ENCODE peak calls at places on chromosomes 11 and 22, in eight cellular contexts. D is ovary, N is AG04450, Z is Peyer's patch, V is astrocyte of the spinal cord, P is psoas muscle, J is nephron progenitor cell, O is coronary artery. T is an unnamed sample.

GRCh38 chr11:107741044-107741823 is 29.4 kb upstream of the SLN start:
- DNase-seq in D (no peak), N (peak), Z (peak), V (peak), P (no peak), J (no peak), O (no peak), T (no peak)

GRCh38 chr11:60767388-60767811 is 10.7 kb downstream of the MS4A15 start:
- DNase-seq in D (no peak), N (no peak), Z (no peak), V (no peak), P (no peak), J (peak), O (no peak), T (no peak)

GRCh38 chr11:623999-624704 is 603 bp downstream of the CDHR5 start:
- DNase-seq in D (peak), N (no peak), Z (peak), V (no peak), P (no peak), J (no peak), O (peak), T (no peak)

GRCh38 chr11:35944503-35945136 is 758 bp downstream of the LDLRAD3 start:
- DNase-seq in D (peak), N (no peak), Z (no peak), V (no peak), P (peak), J (peak), O (peak), T (no peak)

GRCh38 chr11:44999068-44999467 is 48.4 kb upstream of the TP53I11 start:
- DNase-seq in D (no peak), N (no peak), Z (no peak), V (no peak), P (no peak), J (no peak), O (no peak), T (no peak)

GRCh38 chr11:108122166-108122628 is 830 bp downstream of the ACAT1 start:
- DNase-seq in D (no peak), N (no peak), Z (no peak), V (peak), P (no peak), J (no peak), O (no peak), T (no peak)

GRCh38 chr22:41917906-41918791 is 3.3 kb upstream of the SHISA8 start:
- DNase-seq in D (no peak), N (no peak), Z (peak), V (peak), P (peak), J (no peak), O (no peak), T (peak)

GRCh38 chr11:102664001-102664752 is 39.0 kb upstream of the MMP20 start:
- DNase-seq in D (no peak), N (no peak), Z (no peak), V (no peak), P (no peak), J (no peak), O (no peak), T (no peak)

GRCh38 chr22:30241576-30242371 is 4.8 kb downstream of the LIF start:
- DNase-seq in D (no peak), N (no peak), Z (no peak), V (no peak), P (no peak), J (no peak), O (no peak), T (no peak)

GRCh38 chr11:86135319-86135714 is 66.4 kb upstream of the PICALM start:
- DNase-seq in D (no peak), N (no peak), Z (no peak), V (no peak), P (no peak), J (no peak), O (no peak), T (no peak)

GRCh38 chr11:75072582-75072981 is 24.1 kb downstream of the OR2AT4 start:
- DNase-seq in D (no peak), N (no peak), Z (no peak), V (no peak), P (no peak), J (no peak), O (no peak), T (no peak)

GRCh38 chr11:17471501-17471900 is 5.1 kb downstream of the ABCC8 start:
- DNase-seq in D (no peak), N (no peak), Z (no peak), V (no peak), P (peak), J (no peak), O (no peak), T (no peak)

GRCh38 chr22:50486561-50487289 is at the start of gene MIOX:
- DNase-seq in D (no peak), N (no peak), Z (no peak), V (no peak), P (no peak), J (no peak), O (no peak), T (no peak)

GRCh38 chr11:2928605-2929510 is at the start of gene PHLDA2:
- DNase-seq in D (no peak), N (peak), Z (peak), V (peak), P (peak), J (peak), O (no peak), T (no peak)

GRCh38 chr11:104663190-104664140 is 234.8 kb downstream of the CASP12 start:
- DNase-seq in D (no peak), N (no peak), Z (no peak), V (peak), P (no peak), J (no peak), O (no peak), T (no peak)

GRCh38 chr11:86592047-86592564 is 80.3 kb downstream of the ME3 start:
- DNase-seq in D (no peak), N (no peak), Z (no peak), V (peak), P (no peak), J (no peak), O (no peak), T (no peak)

GRCh38 chr11:111378185-111378772 is 796 bp downstream of the POU2AF1 start:
- DNase-seq in D (no peak), N (no peak), Z (no peak), V (no peak), P (no peak), J (no peak), O (no peak), T (no peak)

GRCh38 chr22:44680058-44680457 is 21.9 kb upstream of the PRR5 start:
- DNase-seq in D (no peak), N (no peak), Z (no peak), V (no peak), P (no peak), J (no peak), O (no peak), T (no peak)

GRCh38 chr11:33713162-33713913 is 12.7 kb upstream of the C11orf91 start:
- DNase-seq in D (no peak), N (no peak), Z (no peak), V (no peak), P (no peak), J (no peak), O (no peak), T (no peak)

GRCh38 chr22:29716814-29717213 is 3.0 kb upstream of the CABP7 start:
- DNase-seq in D (peak), N (peak), Z (peak), V (peak), P (peak), J (peak), O (no peak), T (peak)

GRCh38 chr22:45208993-45209838 is 31.5 kb downstream of the KIAA0930 start:
- DNase-seq in D (no peak), N (peak), Z (no peak), V (peak), P (no peak), J (peak), O (no peak), T (peak)

GRCh38 chr22:44210721-44211120 is 30.0 kb downstream of the PARVG start:
- DNase-seq in D (no peak), N (peak), Z (no peak), V (peak), P (no peak), J (no peak), O (peak), T (peak)

GRCh38 chr11:77823775-77824174 is 2.8 kb downstream of the AAMDC start:
- DNase-seq in D (no peak), N (no peak), Z (no peak), V (peak), P (no peak), J (no peak), O (no peak), T (no peak)

GRCh38 chr22:50730941-50731661 is 6.9 kb upstream of the ACR start:
- DNase-seq in D (no peak), N (no peak), Z (peak), V (no peak), P (no peak), J (no peak), O (no peak), T (no peak)

GRCh38 chr22:45435544-45436139 is 22.1 kb downstream of the RIBC2 start:
- DNase-seq in D (peak), N (peak), Z (peak), V (peak), P (peak), J (peak), O (peak), T (peak)

GRCh38 chr22:21450320-21450831 is 16.8 kb upstream of the TMEM191C start:
- DNase-seq in D (peak), N (no peak), Z (peak), V (no peak), P (peak), J (peak), O (no peak), T (peak)

GRCh38 chr11:118918686-118919280 is 6.9 kb downstream of the BCL9L start:
- DNase-seq in D (peak), N (no peak), Z (peak), V (peak), P (no peak), J (no peak), O (no peak), T (no peak)

GRCh38 chr11:118917488-118918127 is 8.1 kb downstream of the BCL9L start:
- DNase-seq in D (peak), N (no peak), Z (peak), V (peak), P (peak), J (no peak), O (peak), T (no peak)

GRCh38 chr11:118916842-118917388 is 8.8 kb downstream of the BCL9L start:
- DNase-seq in D (peak), N (no peak), Z (peak), V (peak), P (peak), J (peak), O (peak), T (no peak)

GRCh38 chr11:118915941-118916841 is 9.5 kb downstream of the BCL9L start:
- DNase-seq in D (peak), N (no peak), Z (no peak), V (no peak), P (peak), J (no peak), O (no peak), T (no peak)

GRCh38 chr11:118918128-118918685 is 7.5 kb downstream of the BCL9L start:
- DNase-seq in D (peak), N (no peak), Z (peak), V (peak), P (peak), J (peak), O (peak), T (peak)
- TF ChIP-seq CTCF in D (peak), N (no peak), Z (peak), V (no peak), P (no peak), J (no peak), O (no peak), T (no peak)

GRCh38 chr11:58788355-58789023 is 56.0 kb downstream of the GLYATL2 start:
- DNase-seq in D (peak), N (no peak), Z (peak), V (peak), P (no peak), J (peak), O (no peak), T (no peak)

GRCh38 chr11:58786693-58787092 is 55.0 kb upstream of the GLYAT start:
- DNase-seq in D (no peak), N (no peak), Z (no peak), V (no peak), P (no peak), J (no peak), O (no peak), T (no peak)

GRCh38 chr11:58782066-58782465 is 50.3 kb upstream of the GLYAT start:
- DNase-seq in D (no peak), N (no peak), Z (no peak), V (no peak), P (no peak), J (no peak), O (no peak), T (no peak)

GRCh38 chr11:58787903-58788302 is 56.2 kb upstream of the GLYAT start:
- DNase-seq in D (no peak), N (no peak), Z (no peak), V (no peak), P (no peak), J (no peak), O (no peak), T (no peak)

DNA sequence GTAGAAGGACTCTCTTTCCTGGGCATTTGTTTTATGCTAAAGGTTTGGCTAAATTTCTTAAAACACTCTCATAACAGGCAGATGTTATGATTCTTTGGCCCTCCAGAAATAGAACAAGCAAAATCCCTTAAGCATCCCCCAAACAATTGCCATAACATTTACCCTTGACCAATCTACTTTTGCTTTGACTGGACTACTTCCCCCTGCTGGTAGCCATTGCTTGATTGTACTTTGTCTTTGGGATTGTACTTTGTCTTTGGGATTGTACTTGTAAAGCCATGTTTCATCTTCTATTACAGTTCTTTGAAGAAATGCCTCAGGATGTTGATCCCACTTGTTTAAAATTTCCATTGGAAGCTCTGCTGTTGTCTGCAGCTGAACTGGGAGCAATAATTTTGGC is 53.3 kb upstream of the GLYAT start:
- DNase-seq in D (no peak), N (no peak), Z (no peak), V (no peak), P (no peak), J (no peak), O (no peak), T (no peak)
- TF ChIP-seq CTCF in D (no peak), N (no peak), Z (peak), V (no peak), P (no peak), J (no peak), O (no peak), T (no peak)

GRCh38 chr11:72776844-72777754 is 16.7 kb downstream of the STARD10 start:
- DNase-seq in D (no peak), N (no peak), Z (no peak), V (no peak), P (no peak), J (no peak), O (no peak), T (no peak)
- TF ChIP-seq CTCF in D (no peak), N (no peak), Z (no peak), V (no peak), P (no peak), J (no peak), O (no peak), T (no peak)

GRCh38 chr11:65888163-65888814 is at the start of gene FIBP:
- DNase-seq in D (peak), N (peak), Z (peak), V (peak), P (peak), J (peak), O (peak), T (peak)
- TF ChIP-seq CTCF in D (peak), N (peak), Z (peak), V (peak), P (peak), J (peak), O (peak), T (peak)